ENCODE peak calls at places on chromosomes 5 and 9, in four cellular contexts. One of them, this sample, is unnamed.

GRCh38 chr9:38224941-38225340 is 155.9 kb upstream of the SHB start:
- DNase-seq in stomach: no peak
- DNase-seq in uterus: no peak
- DNase-seq in prostate gland: no peak
- DNase-seq in this sample: no peak

GRCh38 chr9:88538311-88539085 is 3.5 kb downstream of the NXNL2 start:
- DNase-seq in prostate gland: no peak
- DNase-seq in stomach: no peak
- DNase-seq in uterus: no peak
- DNase-seq in this sample: no peak

GRCh38 chr5:39760385-39761198 is 335.8 kb upstream of the DAB2 start:
- DNase-seq in uterus: no peak
- DNase-seq in stomach: no peak
- DNase-seq in prostate gland: no peak
- DNase-seq in this sample: peak

GRCh38 chr9:128096614-128097013 is 28.6 kb downstream of the SLC25A25 start:
- DNase-seq in stomach: no peak
- DNase-seq in uterus: no peak
- DNase-seq in prostate gland: no peak
- DNase-seq in this sample: no peak

GRCh38 chr9:96437454-96437853 is 12.5 kb upstream of the HABP4 start:
- DNase-seq in stomach: no peak
- DNase-seq in uterus: no peak
- DNase-seq in prostate gland: no peak
- DNase-seq in this sample: no peak

GRCh38 chr9:16688814-16689213 is 181.7 kb downstream of the BNC2 start:
- DNase-seq in prostate gland: no peak
- DNase-seq in stomach: no peak
- DNase-seq in uterus: no peak
- DNase-seq in this sample: no peak

GRCh38 chr5:77423022-77423750 is 68.9 kb downstream of the WDR41 start:
- DNase-seq in uterus: no peak
- DNase-seq in prostate gland: no peak
- DNase-seq in stomach: no peak
- DNase-seq in this sample: no peak

GRCh38 chr5:147887026-147887627 is 8.6 kb downstream of the SCGB3A2 start:
- DNase-seq in stomach: no peak
- DNase-seq in prostate gland: peak
- DNase-seq in uterus: no peak
- DNase-seq in this sample: no peak

GRCh38 chr9:106771618-106772017 is 91.3 kb upstream of the ZNF462 start:
- DNase-seq in stomach: no peak
- DNase-seq in uterus: peak
- DNase-seq in prostate gland: peak
- DNase-seq in this sample: no peak

GRCh38 chr5:54996476-54996875 is 11.1 kb upstream of the ESM1 start:
- DNase-seq in uterus: no peak
- DNase-seq in stomach: no peak
- DNase-seq in prostate gland: no peak
- DNase-seq in this sample: no peak

GRCh38 chr9:129455151-129455995 is 165.5 kb downstream of the C9orf50 start:
- DNase-seq in uterus: no peak
- DNase-seq in stomach: no peak
- DNase-seq in prostate gland: no peak
- DNase-seq in this sample: no peak

GRCh38 chr5:169065400-169065799 is 235.5 kb downstream of the SLIT3 start:
- DNase-seq in prostate gland: no peak
- DNase-seq in stomach: no peak
- DNase-seq in uterus: no peak
- DNase-seq in this sample: no peak

GRCh38 chr5:60993425-60993824 is 48.4 kb downstream of the NDUFAF2 start:
- DNase-seq in stomach: no peak
- DNase-seq in uterus: no peak
- DNase-seq in prostate gland: no peak
- DNase-seq in this sample: no peak

GRCh38 chr9:19992556-19992955 is 203.7 kb upstream of the SLC24A2 start:
- DNase-seq in uterus: no peak
- DNase-seq in prostate gland: no peak
- DNase-seq in stomach: no peak
- DNase-seq in this sample: no peak
- H3K4me3 ChIP-seq in uterus: no peak
- H3K4me3 ChIP-seq in prostate gland: no peak
- H3K4me3 ChIP-seq in stomach: no peak
- H3K4me3 ChIP-seq in this sample: no peak

DNA sequence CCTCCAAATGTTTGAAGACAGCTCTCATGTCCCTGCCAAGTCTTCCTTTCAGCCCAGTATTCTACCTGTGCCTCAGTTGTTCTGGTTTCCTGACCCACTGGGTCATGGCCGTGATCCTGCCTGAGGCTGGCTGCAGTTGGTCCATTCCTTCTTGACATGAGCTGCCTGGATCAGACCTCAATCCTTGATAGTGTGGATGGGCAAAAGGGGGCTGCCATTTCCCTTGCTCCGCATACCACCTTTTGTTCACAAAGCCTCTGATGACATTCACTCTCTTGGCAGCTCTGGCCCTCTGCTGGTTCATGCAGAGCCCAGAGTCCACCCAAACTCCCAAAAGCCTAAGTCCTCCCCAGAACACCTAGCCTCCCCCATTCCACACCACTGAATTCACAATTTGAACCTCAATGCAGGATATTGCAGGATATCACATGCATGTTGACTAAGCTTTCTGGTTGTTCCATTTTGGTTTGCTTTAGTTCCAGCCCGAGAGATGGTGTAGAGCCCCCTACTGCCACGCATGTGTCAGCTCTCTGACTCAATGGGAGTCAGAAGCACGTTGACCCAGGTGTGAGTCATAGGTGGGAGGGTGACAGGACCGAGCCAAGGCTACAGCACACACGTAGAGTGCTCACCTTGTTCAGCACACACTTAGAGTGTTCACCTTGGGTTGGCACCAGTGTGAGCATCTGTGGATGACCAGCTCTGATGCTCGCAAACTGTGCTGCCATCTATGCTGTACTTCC is 137.2 kb downstream of the MTX3 start:
- DNase-seq in prostate gland: no peak
- DNase-seq in uterus: no peak
- DNase-seq in stomach: no peak
- DNase-seq in this sample: no peak
- TF ChIP-seq CTCF in prostate gland: no peak
- TF ChIP-seq CTCF in uterus: no peak
- TF ChIP-seq CTCF in stomach: no peak
- TF ChIP-seq CTCF in this sample: no peak

DNA sequence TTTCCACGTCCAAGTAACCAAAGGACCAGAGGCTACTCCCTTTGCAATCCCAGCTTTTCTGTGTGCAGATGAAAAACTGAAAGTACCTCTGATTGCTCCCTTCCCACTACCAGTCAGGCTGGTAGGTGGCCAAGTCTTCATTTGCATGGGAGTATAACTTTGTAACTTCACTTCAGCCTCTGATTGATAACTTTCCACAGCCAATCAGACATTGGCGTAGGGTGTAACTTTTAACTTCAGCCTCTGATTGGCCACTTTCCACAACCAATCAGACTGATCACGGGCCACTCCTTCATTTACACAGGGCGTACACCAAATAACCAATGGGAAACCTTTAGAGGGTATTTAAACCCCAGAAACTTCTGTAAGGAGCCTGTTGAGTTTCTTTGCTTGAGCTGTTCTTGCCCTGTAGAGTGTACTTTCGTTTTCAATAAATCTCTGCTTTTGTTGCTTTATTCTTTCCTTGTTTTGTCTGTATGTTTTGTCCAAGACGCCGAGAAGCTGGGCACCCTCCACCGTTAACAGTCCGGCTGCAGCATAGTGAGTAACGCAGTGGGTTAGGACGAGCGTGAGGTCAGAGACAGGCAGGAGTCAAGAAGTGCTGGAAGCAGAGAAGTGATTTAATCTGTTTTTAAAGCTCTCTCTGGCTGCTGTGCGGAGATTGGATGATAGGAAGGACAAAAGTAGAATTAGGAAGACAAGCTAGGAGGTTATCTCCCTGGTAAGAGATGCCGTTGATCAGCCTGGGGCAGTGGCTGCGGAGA is 3.5 kb upstream of the EXOSC2 start:
- DNase-seq in stomach: peak
- DNase-seq in uterus: peak
- DNase-seq in prostate gland: peak
- DNase-seq in this sample: peak
- TF ChIP-seq POLR2A in stomach: no peak
- TF ChIP-seq POLR2A in uterus: peak
- TF ChIP-seq POLR2A in prostate gland: peak
- TF ChIP-seq POLR2A in this sample: no peak

GRCh38 chr9:70411930-70412677 is 2.4 kb downstream of the KLF9 start:
- DNase-seq in uterus: peak
- DNase-seq in prostate gland: peak
- DNase-seq in stomach: peak
- DNase-seq in this sample: peak

GRCh38 chr9:70409280-70409679 is 5.2 kb downstream of the KLF9 start:
- DNase-seq in stomach: no peak
- DNase-seq in uterus: no peak
- DNase-seq in prostate gland: no peak
- DNase-seq in this sample: no peak

GRCh38 chr9:70411141-70411929 is 3.1 kb downstream of the KLF9 start:
- DNase-seq in stomach: peak
- DNase-seq in prostate gland: peak
- DNase-seq in uterus: peak
- DNase-seq in this sample: peak

GRCh38 chr9:70409800-70410199 is 4.7 kb downstream of the KLF9 start:
- DNase-seq in uterus: no peak
- DNase-seq in prostate gland: no peak
- DNase-seq in stomach: no peak
- DNase-seq in this sample: no peak

GRCh38 chr9:70410368-70410767 is 4.1 kb downstream of the KLF9 start:
- DNase-seq in prostate gland: no peak
- DNase-seq in uterus: no peak
- DNase-seq in stomach: no peak
- DNase-seq in this sample: no peak
- H3K4me3 ChIP-seq in prostate gland: peak
- H3K4me3 ChIP-seq in uterus: peak
- H3K4me3 ChIP-seq in stomach: peak
- H3K4me3 ChIP-seq in this sample: peak

GRCh38 chr9:136118367-136119258 is at the start of gene TMEM250:
- DNase-seq in stomach: peak
- DNase-seq in prostate gland: peak
- DNase-seq in uterus: peak
- DNase-seq in this sample: peak
- TF ChIP-seq CTCF in stomach: no peak
- TF ChIP-seq CTCF in prostate gland: no peak
- TF ChIP-seq CTCF in uterus: peak
- TF ChIP-seq CTCF in this sample: no peak

GRCh38 chr9:121123816-121124536 is 49.2 kb downstream of the CNTRL start:
- DNase-seq in prostate gland: no peak
- DNase-seq in stomach: no peak
- DNase-seq in uterus: no peak
- DNase-seq in this sample: no peak

GRCh38 chr9:121120386-121120785 is 45.6 kb downstream of the CNTRL start:
- DNase-seq in stomach: no peak
- DNase-seq in uterus: no peak
- DNase-seq in prostate gland: no peak
- DNase-seq in this sample: no peak

GRCh38 chr9:121118266-121118665 is 43.5 kb downstream of the CNTRL start:
- DNase-seq in prostate gland: no peak
- DNase-seq in uterus: no peak
- DNase-seq in stomach: no peak
- DNase-seq in this sample: no peak

GRCh38 chr9:121122450-121123032 is 47.8 kb downstream of the CNTRL start:
- DNase-seq in uterus: no peak
- DNase-seq in prostate gland: no peak
- DNase-seq in stomach: no peak
- DNase-seq in this sample: no peak

GRCh38 chr9:121121582-121122087 is 46.9 kb downstream of the CNTRL start:
- DNase-seq in uterus: peak
- DNase-seq in stomach: peak
- DNase-seq in prostate gland: peak
- DNase-seq in this sample: peak
- TF ChIP-seq POLR2A in uterus: peak
- TF ChIP-seq POLR2A in stomach: peak
- TF ChIP-seq POLR2A in prostate gland: peak
- TF ChIP-seq POLR2A in this sample: no peak

GRCh38 chr9:36637491-36638270 is 65.0 kb downstream of the MELK start:
- DNase-seq in prostate gland: no peak
- DNase-seq in stomach: no peak
- DNase-seq in uterus: no peak
- DNase-seq in this sample: no peak

GRCh38 chr9:36640982-36641381 is 68.3 kb downstream of the MELK start:
- DNase-seq in prostate gland: no peak
- DNase-seq in stomach: no peak
- DNase-seq in uterus: no peak
- DNase-seq in this sample: no peak

GRCh38 chr9:36642817-36643216 is 70.1 kb downstream of the MELK start:
- DNase-seq in uterus: no peak
- DNase-seq in stomach: no peak
- DNase-seq in prostate gland: no peak
- DNase-seq in this sample: no peak
- H3K4me3 ChIP-seq in uterus: no peak
- H3K4me3 ChIP-seq in stomach: no peak
- H3K4me3 ChIP-seq in prostate gland: no peak
- H3K4me3 ChIP-seq in this sample: no peak

DNA sequence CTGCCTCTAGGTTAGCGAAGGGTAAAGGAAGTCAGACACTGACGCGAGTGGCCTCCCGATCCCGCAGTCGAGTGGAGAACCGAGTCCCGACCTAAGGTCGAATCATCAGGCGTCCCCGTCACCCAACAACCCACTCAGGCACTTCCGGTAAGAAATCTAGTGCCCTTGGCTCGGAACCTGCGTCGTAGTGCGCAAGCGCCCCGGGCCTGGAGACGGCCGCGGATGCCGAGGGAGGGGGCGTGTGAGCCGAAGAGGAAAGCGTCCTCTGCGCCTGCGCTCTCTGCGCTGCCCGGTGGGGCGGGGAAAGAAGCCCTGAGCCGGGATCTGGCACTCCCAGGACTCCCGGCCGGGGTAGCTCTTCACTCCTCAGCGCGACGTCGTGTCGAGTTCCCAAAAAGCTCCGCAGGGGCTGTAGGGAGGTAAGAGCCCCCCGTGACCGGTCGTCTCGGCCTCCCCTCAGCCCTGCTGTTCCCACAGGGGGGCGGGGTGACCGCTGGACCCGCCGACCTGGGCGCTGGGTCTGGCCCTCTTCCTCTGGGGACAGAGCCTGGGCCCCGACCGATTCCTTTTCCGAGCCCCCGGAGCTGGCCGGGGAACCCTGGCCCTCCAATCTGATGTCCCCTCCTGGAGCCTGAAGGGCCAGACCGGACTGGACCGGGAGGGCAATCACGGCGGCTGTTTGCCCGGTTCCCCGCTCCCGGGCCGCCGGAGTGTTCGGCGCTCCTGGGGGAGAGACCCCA is at the start of gene ZFYVE16:
- DNase-seq in prostate gland: peak
- DNase-seq in stomach: peak
- DNase-seq in uterus: peak
- DNase-seq in this sample: peak
- TF ChIP-seq CTCF in prostate gland: no peak
- TF ChIP-seq CTCF in stomach: no peak
- TF ChIP-seq CTCF in uterus: peak
- TF ChIP-seq CTCF in this sample: no peak